ENCODE peak calls at places on chromosomes 3 and 15, in seven cellular contexts. S is activated CD8-positive, alpha-beta T cell treated with anti-CD3 and anti-CD28 coated beads for 36 hours; U is fibroblast of mammary gland; F is foreskin keratinocyte; A is endothelial cell; G is cardiac fibroblast; Q is SK-N-SH. N is an unnamed sample.

GRCh38 chr3:110413807-110414748 is 657.5 kb upstream of the NECTIN3 start:
- DNase-seq in S (no peak), U (peak), F (peak), A (no peak), G (peak), Q (no peak), N (no peak)

GRCh38 chr15:40902605-40903561 is 8.6 kb downstream of the VPS18 start:
- DNase-seq in S (no peak), U (peak), F (no peak), A (no peak), G (peak), Q (no peak), N (no peak)

GRCh38 chr15:75651810-75652543 is 4.3 kb downstream of the SNX33 start:
- DNase-seq in S (peak), U (no peak), F (no peak), A (no peak), G (no peak), Q (no peak), N (no peak)

GRCh38 chr15:64144565-64145281 is 6.8 kb upstream of the SNX22 start:
- DNase-seq in S (no peak), U (no peak), F (no peak), A (no peak), G (no peak), Q (no peak), N (no peak)

GRCh38 chr3:126770096-126770495 is 66.1 kb downstream of the CHCHD6 start:
- DNase-seq in S (no peak), U (no peak), F (no peak), A (no peak), G (no peak), Q (no peak), N (no peak)

GRCh38 chr3:165624761-165625160 is 212.5 kb downstream of the BCHE start:
- DNase-seq in S (no peak), U (peak), F (no peak), A (no peak), G (peak), Q (no peak), N (no peak)

GRCh38 chr3:33758874-33759273 is 39.6 kb upstream of the PDCD6IP start:
- DNase-seq in S (no peak), U (peak), F (peak), A (no peak), G (no peak), Q (no peak), N (no peak)

GRCh38 chr3:47412842-47413520 is 32.2 kb downstream of the PTPN23 start:
- DNase-seq in S (no peak), U (no peak), F (no peak), A (no peak), G (no peak), Q (no peak), N (no peak)

GRCh38 chr3:76997733-76998132 is 42.2 kb upstream of the ROBO2 start:
- DNase-seq in S (no peak), U (peak), F (peak), A (no peak), G (no peak), Q (no peak), N (no peak)

GRCh38 chr15:87959080-87959479 is 297.5 kb downstream of the NTRK3 start:
- DNase-seq in S (no peak), U (no peak), F (no peak), A (peak), G (no peak), Q (no peak), N (no peak)

GRCh38 chr3:189148090-189148507 is 23.7 kb upstream of the TPRG1 start:
- DNase-seq in S (peak), U (peak), F (no peak), A (peak), G (peak), Q (peak), N (peak)

GRCh38 chr15:81890496-81890895 is 155.3 kb downstream of the MEX3B start:
- DNase-seq in S (no peak), U (no peak), F (no peak), A (no peak), G (no peak), Q (no peak), N (no peak)

GRCh38 chr3:139119331-139120025 is 74.8 kb upstream of the PRR23C start:
- DNase-seq in S (no peak), U (no peak), F (no peak), A (no peak), G (no peak), Q (no peak), N (no peak)

GRCh38 chr3:88188436-88188835 is 38.7 kb downstream of the C3orf38 start:
- DNase-seq in S (no peak), U (peak), F (no peak), A (no peak), G (peak), Q (peak), N (no peak)

GRCh38 chr3:45927881-45928280 is 15.4 kb upstream of the CXCR6 start:
- DNase-seq in S (no peak), U (peak), F (no peak), A (no peak), G (no peak), Q (no peak), N (no peak)

GRCh38 chr3:100254168-100254777 is 6.5 kb upstream of the TBC1D23 start:
- DNase-seq in S (peak), U (peak), F (no peak), A (peak), G (peak), Q (peak), N (no peak)

GRCh38 chr3:125232394-125232793 is 19.8 kb upstream of the SLC12A8 start:
- DNase-seq in S (no peak), U (no peak), F (no peak), A (no peak), G (no peak), Q (no peak), N (no peak)

GRCh38 chr15:50685976-50686467 is 575 bp downstream of the TRPM7 start:
- DNase-seq in S (peak), U (peak), F (peak), A (peak), G (peak), Q (peak), N (peak)

GRCh38 chr3:107117922-107118576 is 259.2 kb upstream of the CCDC54 start:
- DNase-seq in S (peak), U (peak), F (peak), A (peak), G (peak), Q (peak), N (no peak)

GRCh38 chr15:99450896-99451358 is 114.9 kb upstream of the MEF2A start:
- DNase-seq in S (peak), U (peak), F (peak), A (no peak), G (peak), Q (no peak), N (peak)

GRCh38 chr15:52466134-52466701 is 62.5 kb downstream of the MYO5A start:
- DNase-seq in S (peak), U (no peak), F (no peak), A (no peak), G (no peak), Q (no peak), N (no peak)

GRCh38 chr3:50815844-50816243 is 141.1 kb downstream of the DOCK3 start:
- DNase-seq in S (no peak), U (no peak), F (peak), A (no peak), G (no peak), Q (no peak), N (no peak)

GRCh38 chr3:112351823-112352222 is 18.9 kb downstream of the CD200 start:
- DNase-seq in S (no peak), U (no peak), F (no peak), A (no peak), G (no peak), Q (no peak), N (no peak)

GRCh38 chr3:3170998-3171397 is 8.5 kb downstream of the CRBN start:
- DNase-seq in S (no peak), U (peak), F (no peak), A (no peak), G (peak), Q (peak), N (no peak)

GRCh38 chr3:58646503-58646902 is 20.1 kb downstream of the FAM3D start:
- DNase-seq in S (no peak), U (no peak), F (no peak), A (no peak), G (no peak), Q (no peak), N (no peak)

GRCh38 chr3:194731496-194732073 is 45.9 kb downstream of the FAM43A start:
- DNase-seq in S (no peak), U (no peak), F (no peak), A (no peak), G (no peak), Q (no peak), N (no peak)

GRCh38 chr15:61037031-61037430 is 192.1 kb downstream of the RORA start:
- DNase-seq in S (no peak), U (peak), F (no peak), A (no peak), G (peak), Q (no peak), N (no peak)

GRCh38 chr3:146777941-146778340 is 172.8 kb upstream of the PLSCR5 start:
- DNase-seq in S (no peak), U (no peak), F (no peak), A (no peak), G (no peak), Q (no peak), N (no peak)

GRCh38 chr3:77605865-77606264 is 566.0 kb downstream of the ROBO2 start:
- DNase-seq in S (no peak), U (no peak), F (peak), A (no peak), G (no peak), Q (no peak), N (no peak)

GRCh38 chr3:147269907-147270306 is 136.4 kb downstream of the ZIC4 start:
- DNase-seq in S (no peak), U (no peak), F (no peak), A (no peak), G (no peak), Q (no peak), N (no peak)

GRCh38 chr3:27596334-27596841 is 112.2 kb upstream of the SLC4A7 start:
- DNase-seq in S (peak), U (peak), F (no peak), A (no peak), G (peak), Q (no peak), N (no peak)

GRCh38 chr15:59437473-59437776 is 561 bp upstream of the FAM81A start:
- DNase-seq in S (no peak), U (no peak), F (no peak), A (no peak), G (no peak), Q (no peak), N (no peak)

GRCh38 chr3:129793356-129793755 is 100.2 kb downstream of the TMCC1 start:
- DNase-seq in S (no peak), U (peak), F (no peak), A (no peak), G (peak), Q (no peak), N (no peak)

GRCh38 chr3:184345678-184346144 is 8.3 kb downstream of the FAM131A start:
- DNase-seq in S (no peak), U (peak), F (peak), A (peak), G (peak), Q (peak), N (no peak)

DNA sequence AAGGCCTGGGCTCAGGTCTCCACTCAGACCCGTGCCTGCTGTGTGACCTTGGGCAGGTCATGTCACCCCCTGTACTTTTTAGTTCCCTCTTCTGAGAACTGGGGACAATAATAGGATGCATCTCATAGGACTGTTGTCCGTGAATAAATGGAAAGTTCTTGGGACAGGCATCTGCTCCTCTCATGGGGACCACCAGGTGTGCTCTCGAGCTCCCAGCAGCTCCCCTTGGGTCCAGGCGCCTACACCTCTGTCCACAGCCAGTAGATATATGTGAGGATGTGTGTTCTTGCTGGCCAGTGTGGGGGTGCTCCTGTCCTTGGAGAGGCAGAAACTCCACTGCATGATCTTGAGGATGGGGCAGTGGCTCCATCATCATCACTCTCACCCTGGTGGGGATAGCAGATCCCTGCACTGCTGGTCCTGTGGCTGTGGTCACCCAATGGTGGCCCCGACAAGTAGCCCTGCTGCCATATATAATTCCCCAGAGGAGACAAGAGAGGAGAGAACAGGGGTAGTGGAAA is 257.6 kb upstream of the TLE3 start:
- DNase-seq in S (no peak), U (no peak), F (no peak), A (no peak), G (no peak), Q (peak), N (no peak)
- TF ChIP-seq CTCF in S (no peak), U (peak), F (peak), A (peak), G (peak), Q (peak), N (no peak)

DNA sequence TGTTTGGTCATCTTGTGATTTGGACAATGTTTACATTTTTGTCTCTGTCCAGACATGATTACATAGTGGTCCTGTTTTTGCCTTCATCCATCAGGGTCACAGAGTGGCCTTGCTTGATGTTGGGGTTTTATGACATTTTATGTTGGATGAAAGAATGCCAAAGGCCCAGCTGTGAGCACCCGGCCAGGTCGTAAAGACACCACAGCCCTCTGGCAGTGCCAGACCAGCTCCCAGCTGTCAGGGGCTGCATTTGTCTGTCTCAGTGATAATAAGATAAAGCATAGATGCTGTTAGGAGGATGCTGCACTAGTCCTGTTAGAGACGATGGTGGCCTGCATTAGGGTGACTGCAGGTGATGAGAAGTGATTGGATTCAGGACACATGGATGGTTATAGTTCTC is 117.5 kb downstream of the FAM174B start:
- DNase-seq in S (no peak), U (no peak), F (no peak), A (no peak), G (no peak), Q (peak), N (no peak)
- TF ChIP-seq CTCF in S (no peak), U (no peak), F (no peak), A (no peak), G (no peak), Q (no peak), N (no peak)

DNA sequence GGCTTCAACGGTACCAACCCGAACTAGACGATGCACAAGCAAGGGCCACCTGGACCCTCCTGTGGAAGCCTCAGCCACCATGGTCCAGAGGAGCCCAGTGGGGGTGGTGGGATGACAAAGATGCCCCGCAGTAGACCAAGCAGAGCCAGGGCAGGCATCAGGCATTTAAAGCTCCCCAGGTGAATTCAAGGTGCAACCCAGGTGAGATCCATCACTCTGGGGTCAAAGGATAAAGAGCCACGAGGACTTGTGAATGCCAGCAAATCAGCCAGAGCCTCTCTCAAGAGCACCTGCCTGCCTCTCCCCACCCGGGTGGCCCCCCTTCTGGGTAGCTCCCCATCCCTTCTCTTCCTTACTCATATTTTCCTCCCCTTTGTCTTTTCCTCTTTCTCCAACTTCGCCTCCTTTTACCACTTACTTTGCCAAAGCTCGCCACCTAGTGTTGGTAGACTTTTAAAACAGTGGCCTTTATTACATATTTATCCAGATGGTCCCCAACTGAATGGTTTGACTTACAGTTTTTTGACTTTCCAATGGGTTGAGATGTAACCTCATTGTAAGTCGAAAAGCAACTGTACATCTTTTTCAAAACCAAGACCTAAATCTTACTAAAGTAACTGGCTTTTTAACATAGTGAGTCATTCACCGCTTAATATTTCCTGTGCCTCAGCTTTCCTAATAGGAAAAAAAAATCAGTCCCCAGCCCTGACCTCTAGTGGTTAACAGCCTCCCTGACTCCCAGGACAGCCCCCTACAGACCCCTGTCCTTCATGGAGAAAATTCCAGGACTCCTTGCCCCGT is 18.8 kb downstream of the PLA2G4F start:
- DNase-seq in S (peak), U (peak), F (no peak), A (peak), G (peak), Q (peak), N (no peak)
- TF ChIP-seq CTCF in S (peak), U (peak), F (peak), A (peak), G (peak), Q (peak), N (no peak)

GRCh38 chr15:68550498-68551295 is 28.1 kb upstream of the CORO2B start:
- DNase-seq in S (peak), U (peak), F (no peak), A (peak), G (peak), Q (peak), N (peak)
- TF ChIP-seq CTCF in S (peak), U (peak), F (peak), A (peak), G (peak), Q (peak), N (no peak)

DNA sequence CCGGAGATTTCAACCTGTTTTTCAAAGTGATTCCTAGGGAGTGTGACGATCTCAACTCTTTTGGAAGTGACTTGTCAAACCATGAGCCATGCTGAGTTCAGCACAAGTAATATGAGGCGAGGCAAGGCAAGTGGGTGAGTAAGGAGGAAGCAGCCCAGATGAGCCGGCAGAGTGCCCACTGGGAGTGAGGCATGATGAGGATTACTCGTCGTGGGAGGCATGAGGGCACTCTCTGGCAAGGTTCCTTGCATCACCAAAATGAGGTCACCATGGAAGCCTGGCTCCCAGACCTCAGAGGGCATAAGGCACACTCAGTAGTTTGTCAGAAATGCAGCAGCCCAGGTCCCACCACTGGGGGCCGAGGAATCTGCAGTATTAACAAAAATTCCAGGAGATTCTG is 636.1 kb downstream of the MAGI1 start:
- DNase-seq in S (no peak), U (peak), F (peak), A (no peak), G (peak), Q (no peak), N (peak)
- TF ChIP-seq CTCF in S (no peak), U (no peak), F (no peak), A (no peak), G (no peak), Q (peak), N (no peak)

GRCh38 chr3:25502233-25502632 is 74.2 kb downstream of the RARB start:
- DNase-seq in S (no peak), U (no peak), F (no peak), A (no peak), G (no peak), Q (no peak), N (no peak)
- TF ChIP-seq CTCF in S (no peak), U (no peak), F (no peak), A (no peak), G (no peak), Q (no peak), N (no peak)

GRCh38 chr3:72665103-72665502 is 183.1 kb downstream of the SHQ1 start:
- DNase-seq in S (no peak), U (no peak), F (no peak), A (no peak), G (no peak), Q (no peak), N (no peak)

GRCh38 chr3:72665701-72666443 is 182.4 kb downstream of the SHQ1 start:
- DNase-seq in S (peak), U (peak), F (no peak), A (peak), G (peak), Q (peak), N (peak)

GRCh38 chr3:72664576-72664975 is 183.7 kb downstream of the SHQ1 start:
- DNase-seq in S (no peak), U (peak), F (no peak), A (no peak), G (peak), Q (no peak), N (no peak)

GRCh38 chr3:72664171-72664570 is 184.1 kb downstream of the SHQ1 start:
- DNase-seq in S (no peak), U (no peak), F (no peak), A (no peak), G (no peak), Q (no peak), N (no peak)

DNA sequence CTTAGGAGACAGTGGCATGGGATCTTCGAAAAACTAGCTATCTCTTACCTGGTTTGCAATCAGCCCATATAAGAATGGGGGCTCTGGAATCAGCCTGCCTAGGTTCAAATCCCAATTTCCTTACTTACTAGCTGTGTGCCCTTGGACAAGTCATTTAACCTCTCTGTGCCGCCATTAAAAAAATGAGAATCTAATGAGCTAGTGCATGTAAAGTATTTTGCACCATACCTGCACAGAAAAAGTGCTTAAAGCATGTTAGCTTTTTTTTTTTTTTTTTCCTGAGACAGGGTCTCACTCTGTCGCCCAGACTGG is 181.8 kb downstream of the SHQ1 start:
- DNase-seq in S (no peak), U (no peak), F (no peak), A (no peak), G (no peak), Q (no peak), N (no peak)
- TF ChIP-seq CTCF in S (peak), U (no peak), F (no peak), A (no peak), G (no peak), Q (no peak), N (no peak)

GRCh38 chr3:26368312-26368711 is 254.3 kb upstream of the LRRC3B start:
- DNase-seq in S (no peak), U (no peak), F (no peak), A (no peak), G (no peak), Q (no peak), N (no peak)
- TF ChIP-seq CTCF in S (no peak), U (no peak), F (no peak), A (no peak), G (no peak), Q (no peak), N (no peak)

GRCh38 chr3:169772951-169773816 is at the start of gene MYNN:
- DNase-seq in S (peak), U (peak), F (peak), A (peak), G (peak), Q (peak), N (peak)
- TF ChIP-seq CTCF in S (no peak), U (no peak), F (peak), A (no peak), G (peak), Q (no peak), N (no peak)